ENCODE peak calls at places on chromosome 19, in five cellular contexts. A, B, P, D and V are unnamed samples.

GRCh38 chr19:50489461-50490011 is 12.9 kb upstream of the GARIN5A start:
- DNase-seq in A (no peak), B (peak; percentile 30), P (no peak), D (no peak), V (no peak)

GRCh38 chr19:18998276-18998675 is 35.0 kb downstream of the SUGP2 start:
- DNase-seq in A (no peak), B (no peak), P (no peak), D (no peak), V (no peak)

GRCh38 chr19:15210323-15210774 is 9.6 kb upstream of the NOTCH3 start:
- DNase-seq in A (no peak), B (peak; percentile 54), P (peak; percentile 59), D (no peak), V (no peak)

GRCh38 chr19:31595521-31595920 is 246.3 kb upstream of the TSHZ3 start:
- DNase-seq in A (no peak), B (no peak), P (no peak), D (no peak), V (no peak)

GRCh38 chr19:27776020-27776419 is 1436.9 kb downstream of the UQCRFS1 start:
- DNase-seq in A (no peak), B (no peak), P (peak; percentile 31), D (no peak), V (no peak)

GRCh38 chr19:52307275-52307674 is 10.3 kb downstream of the ZNF480 start:
- DNase-seq in A (no peak), B (no peak), P (peak; percentile 19), D (no peak), V (no peak)

GRCh38 chr19:398719-399118 is 10.2 kb downstream of the C2CD4C start:
- DNase-seq in A (no peak), B (no peak), P (no peak), D (peak; percentile 35), V (peak; percentile 29)

GRCh38 chr19:53158119-53158656 is 665 bp downstream of the ZNF347 start:
- DNase-seq in A (no peak), B (peak; percentile 38), P (peak; percentile 15), D (peak; percentile 58), V (peak; percentile 46)

GRCh38 chr19:51094696-51095279 is 12.1 kb upstream of the KLK14 start:
- DNase-seq in A (no peak), B (no peak), P (no peak), D (no peak), V (no peak)

GRCh38 chr19:17654993-17655392 is 33.2 kb downstream of the UNC13A start:
- DNase-seq in A (no peak), B (no peak), P (no peak), D (peak; percentile 62), V (no peak)

GRCh38 chr19:18020212-18021067 is 12.5 kb downstream of the ARRDC2 start:
- DNase-seq in A (no peak), B (peak; percentile 97), P (peak; percentile 49), D (peak; percentile 84), V (no peak)

GRCh38 chr19:46069841-46070341 is 29.1 kb upstream of the IGFL4 start:
- DNase-seq in A (peak; percentile 57), B (no peak), P (peak; percentile 93), D (no peak), V (no peak)

GRCh38 chr19:40801449-40802299 is 2.7 kb downstream of the EGLN2 start:
- DNase-seq in A (no peak), B (no peak), P (no peak), D (no peak), V (no peak)

GRCh38 chr19:36136975-36137686 is 2.7 kb upstream of the CAPNS1 start:
- DNase-seq in A (no peak), B (peak; percentile 53), P (peak; percentile 23), D (no peak), V (no peak)

GRCh38 chr19:30648321-30648720 is 276.1 kb downstream of the ZNF536 start:
- DNase-seq in A (no peak), B (no peak), P (peak; percentile 2), D (no peak), V (no peak)

GRCh38 chr19:4622695-4623421 is 16.5 kb upstream of the TNFAIP8L1 start:
- DNase-seq in A (no peak), B (no peak), P (no peak), D (no peak), V (no peak)

GRCh38 chr19:11887247-11887617 is 350 bp upstream of the ZNF69 start:
- DNase-seq in A (no peak), B (no peak), P (no peak), D (no peak), V (no peak)

GRCh38 chr19:10033614-10034013 is 20.3 kb downstream of the RDH8 start:
- DNase-seq in A (no peak), B (no peak), P (no peak), D (no peak), V (no peak)

GRCh38 chr19:42596391-42597071 is 1.8 kb upstream of the CEACAM8 start:
- DNase-seq in A (no peak), B (peak; percentile 34), P (no peak), D (no peak), V (no peak)

GRCh38 chr19:43779820-43780219 is 953 bp downstream of the KCNN4 start:
- DNase-seq in A (no peak), B (no peak), P (no peak), D (no peak), V (no peak)

GRCh38 chr19:16497042-16497441 is 848 bp downstream of the C19orf44 start:
- DNase-seq in A (no peak), B (no peak), P (no peak), D (no peak), V (no peak)

DNA sequence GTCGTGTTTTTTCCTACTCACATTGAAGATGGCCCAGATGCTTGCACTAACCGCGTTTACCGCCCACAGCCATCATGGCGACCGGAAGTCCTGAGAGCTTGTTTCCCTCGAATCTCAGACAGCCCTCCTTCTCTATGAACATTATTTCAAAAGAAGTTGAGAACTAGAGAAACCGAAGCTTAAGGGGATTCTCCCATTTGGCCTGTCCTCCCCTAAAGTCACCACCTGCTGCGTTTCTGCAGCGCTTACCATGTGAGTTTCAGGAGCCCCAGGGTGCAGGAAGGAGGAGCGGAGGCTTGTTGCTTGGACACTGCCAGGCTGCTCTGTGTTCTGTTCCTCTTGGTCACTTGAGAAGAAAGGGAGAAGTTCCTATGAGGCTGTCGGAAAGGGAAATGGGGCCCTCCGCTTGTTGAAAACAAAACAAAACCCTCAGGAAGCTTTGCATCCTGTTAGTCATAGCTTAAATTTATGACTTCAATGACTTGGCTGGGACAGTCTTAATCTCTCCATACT is 6.2 kb downstream of the CARD8 start:
- DNase-seq in A (no peak), B (peak; percentile 34), P (no peak), D (peak; percentile 73), V (no peak)
- H3K4me3 ChIP-seq in A (no peak overlapping the region), B (peak overlapping the region; percentile 56), P (no peak overlapping the region), D (no peak overlapping the region), V (no peak overlapping the region)

GRCh38 chr19:34957830-34958751 is 5.9 kb downstream of the ZNF792 start:
- DNase-seq in A (no peak), B (no peak), P (no peak), D (no peak), V (no peak)

GRCh38 chr19:34959021-34959420 is 5.0 kb downstream of the ZNF792 start:
- DNase-seq in A (no peak), B (no peak), P (no peak), D (no peak), V (no peak)

DNA sequence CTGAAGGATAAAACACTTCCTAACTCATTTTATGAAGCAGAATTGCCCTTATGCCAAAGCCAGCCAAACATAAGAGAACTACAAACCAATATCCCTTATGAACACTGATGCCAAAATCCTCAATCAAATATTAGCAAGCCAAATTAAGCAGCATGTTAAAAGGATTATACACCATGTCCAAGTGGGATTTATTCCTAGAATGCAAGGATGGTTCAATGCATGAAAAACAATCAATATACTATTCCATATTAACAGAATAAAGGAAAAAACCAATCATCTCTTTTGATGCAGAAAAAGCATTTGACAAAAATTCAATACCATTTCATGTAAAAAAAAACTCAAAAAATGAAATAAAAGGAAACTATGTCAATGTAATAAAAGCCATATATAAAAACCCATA is 10.9 kb downstream of the ZNF792 start:
- DNase-seq in A (no peak), B (no peak), P (no peak), D (no peak), V (no peak)
- H3K4me3 ChIP-seq in A (no peak overlapping the region), B (no peak overlapping the region), P (no peak overlapping the region), D (no peak overlapping the region), V (no peak overlapping the region)

DNA sequence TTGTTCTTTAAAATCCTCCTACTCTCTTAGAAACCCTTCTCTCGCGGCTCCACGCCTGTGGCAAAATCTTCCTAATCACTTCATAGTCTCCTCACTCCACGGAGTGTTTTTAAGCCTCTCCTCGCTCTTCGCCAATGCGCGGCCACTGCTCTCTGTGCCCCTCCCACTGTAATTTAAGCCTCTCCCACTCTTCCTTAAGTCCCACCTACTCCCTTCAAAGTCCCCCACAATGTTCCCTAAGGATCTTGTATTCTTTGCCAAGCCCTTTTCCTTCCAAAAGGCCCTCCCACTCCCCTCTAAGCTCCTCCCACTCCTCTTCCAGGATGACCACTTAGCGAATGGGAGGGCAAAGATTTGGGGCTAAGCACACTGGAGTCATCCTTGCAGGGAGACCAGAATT is 1.3 kb downstream of the FIZ1 start:
- DNase-seq in A (no peak), B (no peak), P (no peak), D (no peak), V (peak; percentile 50)
- H3K4me3 ChIP-seq in A (no peak overlapping the region), B (no peak overlapping the region), P (no peak overlapping the region), D (no peak overlapping the region), V (no peak overlapping the region)

GRCh38 chr19:39681416-39681815 is 22.9 kb upstream of the LGALS14 start:
- DNase-seq in A (no peak), B (no peak), P (no peak), D (no peak), V (no peak)

GRCh38 chr19:39679056-39679790 is 23.5 kb downstream of the LGALS16 start:
- DNase-seq in A (no peak), B (peak; percentile 25), P (no peak), D (no peak), V (no peak)

GRCh38 chr19:39679791-39680168 is 24.1 kb downstream of the LGALS16 start:
- DNase-seq in A (no peak), B (no peak), P (no peak), D (no peak), V (no peak)

GRCh38 chr19:39677931-39678889 is 22.5 kb downstream of the LGALS16 start:
- DNase-seq in A (no peak), B (peak; percentile 42), P (peak; percentile 39), D (no peak), V (no peak)

GRCh38 chr19:39680593-39680992 is 23.7 kb upstream of the LGALS14 start:
- DNase-seq in A (no peak), B (no peak), P (no peak), D (no peak), V (no peak)
- H3K4me3 ChIP-seq in A (no peak overlapping the region), B (peak overlapping the region; percentile 69), P (no peak overlapping the region), D (no peak overlapping the region), V (no peak overlapping the region)